ENCODE peak calls at places on chromosomes 11 and 22, in ten cellular contexts. M is mammary epithelial cell, I is upper lobe of right lung, D is H7, G is aorta, O is skeletal muscle cell, N is iPS DF 6.9, S is adrenal gland, T is NB4, Q is hepatocyte. V is an unnamed sample.

GRCh38 chr11:2265854-2266585 is 4.4 kb downstream of the ASCL2 start:
- DNase-seq in M (no peak), I (peak), D (no peak), G (peak), O (no peak), N (no peak), S (no peak), T (peak), Q (no peak), V (no peak)

GRCh38 chr11:67504950-67505561 is at the start of gene PITPNM1:
- DNase-seq in M (peak), I (peak), D (peak), G (peak), O (no peak), N (no peak), S (peak), T (peak), Q (peak), V (peak)

GRCh38 chr11:45606514-45607024 is 58.9 kb downstream of the CHST1 start:
- DNase-seq in M (no peak), I (no peak), D (peak), G (no peak), O (no peak), N (peak), S (no peak), T (no peak), Q (peak), V (no peak)

GRCh38 chr22:49909476-49910205 is 8.6 kb downstream of the ALG12 start:
- DNase-seq in M (no peak), I (no peak), D (no peak), G (peak), O (no peak), N (no peak), S (no peak), T (no peak), Q (no peak), V (no peak)

GRCh38 chr11:57763568-57763967 is 2.0 kb downstream of the CTNND1 start:
- DNase-seq in M (peak), I (no peak), D (peak), G (no peak), O (no peak), N (no peak), S (no peak), T (no peak), Q (peak), V (peak)

GRCh38 chr11:87351671-87352070 is 313.9 kb downstream of the TMEM135 start:
- DNase-seq in M (no peak), I (no peak), D (no peak), G (no peak), O (no peak), N (no peak), S (no peak), T (peak), Q (no peak), V (no peak)

GRCh38 chr11:103055174-103055890 is 36.6 kb downstream of the DCUN1D5 start:
- DNase-seq in M (peak), I (no peak), D (no peak), G (no peak), O (no peak), N (no peak), S (no peak), T (peak), Q (peak), V (peak)

GRCh38 chr11:106398396-106399074 is 321.1 kb downstream of the AASDHPPT start:
- DNase-seq in M (no peak), I (no peak), D (no peak), G (no peak), O (no peak), N (no peak), S (no peak), T (no peak), Q (peak), V (no peak)

GRCh38 chr22:37533995-37534394 is 14.8 kb upstream of the CARD10 start:
- DNase-seq in M (peak), I (no peak), D (no peak), G (no peak), O (no peak), N (no peak), S (no peak), T (peak), Q (no peak), V (peak)

GRCh38 chr11:104668797-104669463 is 229.3 kb downstream of the CASP12 start:
- DNase-seq in M (peak), I (no peak), D (no peak), G (no peak), O (peak), N (no peak), S (no peak), T (peak), Q (peak), V (peak)

GRCh38 chr11:134571301-134571700 is 159.3 kb upstream of the B3GAT1 start:
- DNase-seq in M (no peak), I (no peak), D (peak), G (no peak), O (no peak), N (no peak), S (no peak), T (no peak), Q (no peak), V (no peak)

GRCh38 chr11:85485902-85486301 is 141.2 kb downstream of the DLG2 start:
- DNase-seq in M (no peak), I (no peak), D (no peak), G (no peak), O (no peak), N (no peak), S (no peak), T (no peak), Q (no peak), V (no peak)

GRCh38 chr22:44891293-44891747 is 118.5 kb downstream of the PHF21B start:
- DNase-seq in M (no peak), I (no peak), D (no peak), G (no peak), O (no peak), N (no peak), S (no peak), T (no peak), Q (no peak), V (no peak)

GRCh38 chr11:65921876-65922275 is 2.6 kb downstream of the DRAP1 start:
- DNase-seq in M (no peak), I (no peak), D (no peak), G (no peak), O (no peak), N (no peak), S (no peak), T (no peak), Q (no peak), V (no peak)

GRCh38 chr11:83671295-83671694 is 385.1 kb upstream of the CCDC90B start:
- DNase-seq in M (no peak), I (no peak), D (no peak), G (no peak), O (no peak), N (no peak), S (no peak), T (no peak), Q (no peak), V (peak)

GRCh38 chr11:6431861-6432260 is 8.9 kb downstream of the HPX start:
- DNase-seq in M (peak), I (no peak), D (no peak), G (no peak), O (peak), N (no peak), S (peak), T (no peak), Q (no peak), V (peak)

GRCh38 chr22:38017272-38017920 is 33.0 kb upstream of the SOX10 start:
- DNase-seq in M (peak), I (peak), D (peak), G (peak), O (no peak), N (no peak), S (peak), T (peak), Q (no peak), V (peak)

GRCh38 chr11:130476922-130477491 is 28.6 kb downstream of the ADAMTS15 start:
- DNase-seq in M (no peak), I (no peak), D (peak), G (no peak), O (no peak), N (no peak), S (no peak), T (no peak), Q (no peak), V (no peak)

GRCh38 chr11:132718711-132719641 is 813.3 kb downstream of the OPCML start:
- DNase-seq in M (no peak), I (no peak), D (no peak), G (no peak), O (peak), N (no peak), S (no peak), T (peak), Q (no peak), V (no peak)

GRCh38 chr11:36381005-36381350 is 84.9 kb downstream of the PRR5L start:
- DNase-seq in M (no peak), I (no peak), D (no peak), G (no peak), O (no peak), N (no peak), S (no peak), T (no peak), Q (no peak), V (no peak)

GRCh38 chr22:47125603-47126002 is 363.2 kb downstream of the TBC1D22A start:
- DNase-seq in M (no peak), I (peak), D (no peak), G (peak), O (no peak), N (no peak), S (no peak), T (no peak), Q (no peak), V (no peak)

GRCh38 chr11:75152090-75152489 is 1.2 kb downstream of the SLCO2B1 start:
- DNase-seq in M (no peak), I (no peak), D (no peak), G (no peak), O (no peak), N (no peak), S (no peak), T (no peak), Q (no peak), V (no peak)

GRCh38 chr22:50085211-50085999 is at the start of gene MLC1:
- DNase-seq in M (no peak), I (no peak), D (peak), G (no peak), O (no peak), N (no peak), S (no peak), T (peak), Q (no peak), V (peak)

GRCh38 chr22:39724390-39724789 is 153.8 kb downstream of the CACNA1I start:
- DNase-seq in M (no peak), I (no peak), D (peak), G (no peak), O (no peak), N (no peak), S (no peak), T (peak), Q (no peak), V (peak)

GRCh38 chr11:118289411-118289810 is 15.1 kb upstream of the CD3E start:
- DNase-seq in M (no peak), I (no peak), D (no peak), G (no peak), O (no peak), N (no peak), S (no peak), T (no peak), Q (no peak), V (no peak)

GRCh38 chr11:73374130-73374529 is 2.1 kb upstream of the RELT start:
- DNase-seq in M (no peak), I (no peak), D (no peak), G (no peak), O (no peak), N (no peak), S (no peak), T (no peak), Q (no peak), V (no peak)

GRCh38 chr11:83674498-83674897 is 388.3 kb upstream of the CCDC90B start:
- DNase-seq in M (no peak), I (no peak), D (no peak), G (no peak), O (no peak), N (no peak), S (no peak), T (no peak), Q (no peak), V (peak)

GRCh38 chr11:130246719-130247118 is 68.0 kb downstream of the ZBTB44 start:
- DNase-seq in M (peak), I (no peak), D (no peak), G (no peak), O (peak), N (no peak), S (no peak), T (no peak), Q (no peak), V (peak)

GRCh38 chr22:38305481-38306448 is 11.5 kb downstream of the CSNK1E start:
- DNase-seq in M (peak), I (no peak), D (peak), G (no peak), O (no peak), N (no peak), S (no peak), T (peak), Q (peak), V (peak)

GRCh38 chr11:78926633-78927347 is 352.1 kb upstream of the NARS2 start:
- DNase-seq in M (no peak), I (no peak), D (no peak), G (no peak), O (no peak), N (no peak), S (no peak), T (no peak), Q (no peak), V (no peak)

GRCh38 chr22:23221351-23221804 is 41.1 kb downstream of the BCR start:
- DNase-seq in M (no peak), I (no peak), D (no peak), G (no peak), O (no peak), N (no peak), S (no peak), T (no peak), Q (no peak), V (no peak)
- H3K4me3 ChIP-seq in M (no peak), I (no peak), D (no peak), G (no peak), O (no peak), N (no peak), S (no peak), T (no peak), Q (no peak), V (no peak)

DNA sequence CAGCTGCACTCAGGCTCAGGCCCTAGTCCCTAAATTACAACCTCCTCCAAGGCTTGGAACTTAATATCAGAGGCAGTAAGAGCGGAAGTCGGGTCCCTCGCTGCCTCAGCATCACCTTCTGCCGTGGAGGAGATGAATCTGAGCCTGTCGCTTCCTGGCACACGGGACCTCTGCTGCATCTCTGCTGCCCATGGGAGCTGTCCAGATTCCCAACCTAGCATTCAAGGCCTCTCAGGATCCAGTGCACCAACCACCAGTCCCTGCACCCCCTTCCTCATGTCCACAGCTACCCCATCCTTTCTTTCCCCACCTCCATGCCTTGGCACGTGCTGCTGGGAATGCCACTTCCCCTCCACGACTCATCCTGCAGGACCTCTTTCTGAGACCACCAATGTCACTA is 2.5 kb upstream of the PTGDR2 start:
- DNase-seq in M (no peak), I (no peak), D (no peak), G (no peak), O (no peak), N (no peak), S (no peak), T (no peak), Q (no peak), V (no peak)
- H3K4me3 ChIP-seq in M (no peak), I (no peak), D (no peak), G (no peak), O (no peak), N (no peak), S (no peak), T (no peak), Q (no peak), V (no peak)

DNA sequence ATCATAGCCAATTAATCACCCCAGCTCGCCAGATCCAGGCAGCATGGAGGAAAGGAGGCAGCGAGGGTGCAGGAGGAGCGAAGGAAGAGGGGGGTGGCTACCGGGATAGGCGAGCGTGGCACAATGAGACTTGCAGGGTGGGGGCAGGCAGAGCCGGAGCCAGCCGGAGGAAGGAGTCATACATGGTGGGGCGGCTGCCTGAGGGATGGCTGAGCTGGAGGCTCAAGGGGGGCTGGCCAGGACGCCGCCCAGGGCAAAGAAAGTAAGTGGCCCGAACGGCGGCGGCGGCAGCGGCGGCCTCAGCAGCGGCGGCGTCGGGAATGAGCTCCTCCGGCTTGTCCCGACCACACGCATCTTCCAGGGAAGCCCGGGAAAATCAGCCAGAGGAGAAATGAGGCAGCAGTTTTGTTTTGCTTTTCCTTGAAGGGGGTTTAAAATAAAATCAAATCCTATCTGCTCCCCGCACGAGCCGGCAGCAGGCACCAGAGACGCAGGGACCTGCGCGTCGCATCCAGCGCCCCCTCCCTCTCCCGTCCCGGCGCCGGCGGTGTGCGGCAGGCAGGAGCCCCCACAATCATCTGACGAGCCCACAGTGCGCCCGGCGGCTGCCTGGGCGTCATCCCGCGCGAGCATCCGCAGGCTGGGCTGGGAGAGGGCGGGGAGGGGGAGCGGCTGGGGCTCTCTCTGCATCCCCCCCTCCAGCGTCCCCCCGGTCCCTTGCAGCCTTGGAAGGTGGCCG is 263.6 kb downstream of the CTTN start:
- DNase-seq in M (peak), I (no peak), D (peak), G (no peak), O (peak), N (no peak), S (no peak), T (no peak), Q (no peak), V (no peak)
- H3K4me3 ChIP-seq in M (peak), I (peak), D (peak), G (no peak), O (peak), N (peak), S (peak), T (no peak), Q (no peak), V (no peak)

GRCh38 chr11:122882189-122882808 is at the start of gene JHY:
- DNase-seq in M (no peak), I (no peak), D (no peak), G (no peak), O (no peak), N (no peak), S (no peak), T (no peak), Q (no peak), V (no peak)

GRCh38 chr11:122879785-122880184 is 2.8 kb upstream of the JHY start:
- DNase-seq in M (no peak), I (no peak), D (peak), G (no peak), O (no peak), N (no peak), S (no peak), T (no peak), Q (no peak), V (no peak)

GRCh38 chr11:122888162-122888561 is 5.6 kb downstream of the JHY start:
- DNase-seq in M (no peak), I (no peak), D (no peak), G (no peak), O (no peak), N (no peak), S (no peak), T (no peak), Q (no peak), V (no peak)

GRCh38 chr11:122883682-122883981 is 1.1 kb downstream of the JHY start:
- DNase-seq in M (no peak), I (no peak), D (no peak), G (no peak), O (no peak), N (no peak), S (no peak), T (no peak), Q (no peak), V (no peak)

DNA sequence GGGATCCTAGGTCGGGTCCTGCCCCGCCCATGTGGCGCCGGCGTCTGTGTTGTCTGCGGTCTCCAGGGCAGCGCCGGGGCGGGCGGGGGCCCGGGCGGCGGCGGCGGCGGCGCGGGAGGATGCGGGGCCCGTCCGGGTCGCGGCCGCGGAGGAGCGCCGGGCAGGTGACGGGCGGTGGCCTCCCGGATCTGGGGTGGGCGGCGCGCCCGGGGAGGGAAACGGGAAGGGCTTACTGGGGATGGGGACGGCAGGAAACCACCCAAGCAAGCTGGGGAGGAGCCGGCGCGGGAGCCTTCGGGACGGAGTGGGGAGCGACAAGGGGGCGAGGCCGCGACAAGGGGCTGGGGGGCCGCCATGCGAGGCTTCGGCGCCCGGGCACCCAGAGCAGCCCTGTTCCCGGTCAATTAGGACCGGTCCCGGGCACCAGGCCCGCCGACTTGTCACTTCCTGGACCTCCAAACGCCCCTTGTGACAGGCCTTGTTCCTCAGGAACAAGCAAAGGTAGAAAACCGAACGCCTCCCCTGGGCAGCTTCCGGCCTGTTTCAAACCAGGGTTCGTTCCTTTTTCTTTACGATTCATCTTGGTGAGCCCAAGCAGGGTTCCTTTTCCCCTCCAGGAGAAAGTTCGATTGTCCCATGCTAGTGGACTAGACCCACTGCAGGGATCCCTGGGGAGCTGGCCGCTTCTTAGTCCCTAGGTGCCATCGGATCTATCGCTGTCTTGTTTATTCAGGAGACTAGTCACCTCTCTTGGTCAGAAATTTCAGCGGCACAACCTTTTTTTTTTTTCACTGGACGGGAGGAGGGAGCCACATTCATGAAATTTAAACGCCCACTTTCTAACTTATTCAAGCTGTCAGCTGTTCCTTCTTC is 486 bp downstream of the JHY start:
- DNase-seq in M (peak), I (peak), D (peak), G (peak), O (peak), N (no peak), S (peak), T (peak), Q (peak), V (peak)
- H3K4me3 ChIP-seq in M (peak), I (peak), D (peak), G (peak), O (peak), N (peak), S (peak), T (peak), Q (peak), V (peak)

GRCh38 chr11:94544582-94544831 is 786 bp downstream of the FUT4 start:
- DNase-seq in M (no peak), I (no peak), D (no peak), G (peak), O (no peak), N (no peak), S (no peak), T (no peak), Q (no peak), V (no peak)
- H3K4me3 ChIP-seq in M (peak), I (peak), D (peak), G (peak), O (peak), N (peak), S (peak), T (peak), Q (peak), V (no peak)

DNA sequence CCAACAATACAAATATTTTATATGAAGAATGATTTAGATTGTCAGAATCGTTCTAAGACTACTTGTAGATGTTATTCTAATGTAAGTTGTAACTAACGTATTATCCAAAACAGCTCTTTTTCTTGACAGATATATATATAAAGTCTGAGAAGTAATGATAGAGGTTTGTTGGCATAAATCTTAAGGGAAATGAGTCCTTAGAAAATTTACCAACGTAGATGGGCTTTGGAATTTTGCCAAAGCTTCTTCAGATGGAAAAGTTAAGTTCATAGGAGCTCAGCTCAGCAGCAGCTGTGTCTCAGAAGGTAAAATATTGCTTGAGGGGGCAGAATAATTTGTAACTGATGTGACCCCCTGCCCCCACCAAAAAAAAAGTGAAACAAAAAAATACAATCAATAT is 66.7 kb downstream of the BID start:
- DNase-seq in M (no peak), I (no peak), D (no peak), G (no peak), O (no peak), N (no peak), S (no peak), T (no peak), Q (no peak), V (no peak)
- H3K4me3 ChIP-seq in M (peak), I (peak), D (no peak), G (no peak), O (peak), N (no peak), S (peak), T (no peak), Q (no peak), V (no peak)

V was measured in epithelial cell of esophagus.